ENCODE peak calls at places on chromosomes 7 and 10, in ten cellular contexts. U, X, L, R, Y, D, A, K, I and E are unnamed samples.

GRCh38 chr10:48938281-48938680 is 1.4 kb downstream of the LRRC18 start:
- DNase-seq in U (no peak), X (peak), L (no peak), R (no peak), Y (no peak), D (no peak), A (no peak), K (no peak), I (no peak), E (no peak)

GRCh38 chr7:143437568-143437967 is 5.7 kb upstream of the TAS2R60 start:
- DNase-seq in U (no peak), X (no peak), L (no peak), R (no peak), Y (no peak), D (no peak), A (no peak), K (no peak), I (no peak), E (no peak)

GRCh38 chr10:80321183-80321582 is 31.7 kb upstream of the MAT1A start:
- DNase-seq in U (no peak), X (no peak), L (no peak), R (no peak), Y (no peak), D (no peak), A (no peak), K (no peak), I (no peak), E (no peak)

GRCh38 chr10:71124921-71125748 is 87.2 kb upstream of the UNC5B start:
- DNase-seq in U (no peak), X (no peak), L (no peak), R (no peak), Y (no peak), D (peak), A (no peak), K (peak), I (no peak), E (no peak)

GRCh38 chr7:1046722-1047679 is 2.7 kb downstream of the GPR146 start:
- DNase-seq in U (no peak), X (no peak), L (no peak), R (no peak), Y (peak), D (no peak), A (no peak), K (no peak), I (no peak), E (no peak)

GRCh38 chr7:101941481-101942383 is 124.3 kb downstream of the CUX1 start:
- DNase-seq in U (peak), X (no peak), L (peak), R (peak), Y (peak), D (no peak), A (no peak), K (peak), I (peak), E (peak)

GRCh38 chr10:78952686-78953085 is 116.1 kb upstream of the ZMIZ1 start:
- DNase-seq in U (no peak), X (no peak), L (peak), R (peak), Y (no peak), D (peak), A (no peak), K (peak), I (no peak), E (no peak)

GRCh38 chr10:69407621-69408301 is 9.0 kb downstream of the TACR2 start:
- DNase-seq in U (no peak), X (peak), L (no peak), R (peak), Y (no peak), D (no peak), A (peak), K (peak), I (no peak), E (peak)

GRCh38 chr7:82530361-82530760 is 86.8 kb upstream of the CACNA2D1 start:
- DNase-seq in U (no peak), X (peak), L (no peak), R (peak), Y (no peak), D (no peak), A (no peak), K (no peak), I (no peak), E (no peak)

GRCh38 chr7:154302380-154302779 is 250.2 kb downstream of the DPP6 start:
- DNase-seq in U (no peak), X (no peak), L (no peak), R (no peak), Y (no peak), D (no peak), A (no peak), K (no peak), I (no peak), E (no peak)

GRCh38 chr7:79515358-79515757 is 61.9 kb upstream of the MAGI2 start:
- DNase-seq in U (no peak), X (no peak), L (no peak), R (no peak), Y (no peak), D (no peak), A (no peak), K (no peak), I (no peak), E (no peak)

GRCh38 chr10:97547889-97548485 is 24.6 kb upstream of the ANKRD2 start:
- DNase-seq in U (no peak), X (no peak), L (no peak), R (no peak), Y (no peak), D (no peak), A (no peak), K (no peak), I (no peak), E (no peak)

GRCh38 chr7:41065663-41066062 is 637.2 kb downstream of the INHBA start:
- DNase-seq in U (peak), X (no peak), L (no peak), R (no peak), Y (no peak), D (no peak), A (no peak), K (no peak), I (no peak), E (no peak)

GRCh38 chr10:77251297-77252013 is 386.2 kb downstream of the KCNMA1 start:
- DNase-seq in U (peak), X (peak), L (no peak), R (peak), Y (peak), D (no peak), A (peak), K (no peak), I (peak), E (peak)

GRCh38 chr7:126937196-126937595 is 315.5 kb downstream of the GRM8 start:
- DNase-seq in U (no peak), X (no peak), L (no peak), R (no peak), Y (no peak), D (no peak), A (no peak), K (no peak), I (no peak), E (no peak)

GRCh38 chr10:13500201-13500600 is 28.6 kb downstream of the BEND7 start:
- DNase-seq in U (no peak), X (no peak), L (no peak), R (no peak), Y (no peak), D (no peak), A (no peak), K (no peak), I (no peak), E (no peak)

GRCh38 chr10:13502384-13502783 is 26.4 kb downstream of the BEND7 start:
- DNase-seq in U (no peak), X (no peak), L (no peak), R (no peak), Y (no peak), D (no peak), A (no peak), K (no peak), I (no peak), E (no peak)

GRCh38 chr10:49654036-49654693 is 25.3 kb upstream of the C10orf53 start:
- DNase-seq in U (no peak), X (peak), L (no peak), R (no peak), Y (no peak), D (no peak), A (no peak), K (no peak), I (no peak), E (no peak)

GRCh38 chr10:28730031-28730778 is 52.9 kb downstream of the BAMBI start:
- DNase-seq in U (no peak), X (no peak), L (peak), R (peak), Y (no peak), D (no peak), A (no peak), K (no peak), I (no peak), E (no peak)

GRCh38 chr10:125084191-125085186 is 75.9 kb downstream of the CTBP2 start:
- DNase-seq in U (peak), X (peak), L (peak), R (peak), Y (peak), D (peak), A (no peak), K (peak), I (peak), E (no peak)

GRCh38 chr10:78588194-78588811 is 480.5 kb upstream of the ZMIZ1 start:
- DNase-seq in U (no peak), X (peak), L (no peak), R (peak), Y (no peak), D (peak), A (peak), K (peak), I (no peak), E (no peak)

GRCh38 chr10:51666476-51666875 is 32.9 kb downstream of the CSTF2T start:
- DNase-seq in U (no peak), X (no peak), L (no peak), R (peak), Y (no peak), D (no peak), A (no peak), K (no peak), I (no peak), E (no peak)